ENCODE peak calls at places on chromosomes 11 and 22, in ten cellular contexts. B is SK-MEL-5; U is stimulated activated CD8-positive, alpha-beta memory T cell treated with anti-CD3 and anti-CD28 coated beads, Interleukin-12 subunit alpha, Interleukin-12 subunit beta, amount 100 ng/mL, for 1 hour; R is RWPE1; A is astrocyte of the spinal cord; Q is T1000; G is activated gamma-delta T cell treated with Interleukin-2 at 50 U/mL for 16 hours; Y is ascending aorta; L is NCI-H1105 treated with DMSO at 0.1 percent for 48 hours; V is T-cell. P is an unnamed sample.

GRCh38 chr11:110000045-110000502 is 93.1 kb upstream of the ZC3H12C start:
- DNase-seq in Y (no peak), B (peak), V (no peak), Q (no peak), R (peak), L (no peak), A (peak), G (no peak), U (no peak), P (peak)

GRCh38 chr11:95937358-95937757 is 13.5 kb upstream of the MTMR2 start:
- DNase-seq in A (no peak), G (no peak), V (no peak), L (no peak), R (no peak), Q (no peak), U (no peak), B (no peak), Y (no peak), P (no peak)

GRCh38 chr22:45896961-45897538 is 79.9 kb downstream of the WNT7B start:
- DNase-seq in Y (no peak), V (no peak), U (no peak), B (no peak), G (no peak), L (no peak), R (no peak), Q (no peak), A (no peak), P (no peak)

GRCh38 chr11:65592840-65593517 is 2.6 kb downstream of the KCNK7 start:
- DNase-seq in A (no peak), R (no peak), V (no peak), Y (no peak), L (peak), G (no peak), B (no peak), U (no peak), Q (no peak), P (no peak)

GRCh38 chr11:17991799-17992433 is 20.9 kb downstream of the SERGEF start:
- DNase-seq in Q (no peak), G (peak), Y (no peak), U (no peak), A (peak), R (peak), V (peak), B (peak), L (peak), P (no peak)

GRCh38 chr11:12693485-12694181 is 19.4 kb downstream of the TEAD1 start:
- DNase-seq in Y (no peak), R (peak), G (no peak), A (peak), Q (peak), B (peak), L (peak), U (no peak), V (no peak), P (peak)

GRCh38 chr11:10309163-10310093 is 4.6 kb downstream of the ADM start:
- DNase-seq in G (no peak), A (peak), U (no peak), V (no peak), Q (peak), L (peak), Y (no peak), R (peak), B (peak), P (peak)

GRCh38 chr11:88378422-88379066 is 41.0 kb upstream of the CTSC start:
- DNase-seq in A (no peak), Y (no peak), Q (no peak), G (no peak), V (no peak), B (no peak), U (no peak), R (no peak), L (no peak), P (no peak)

GRCh38 chr11:30741039-30741550 is 154.9 kb upstream of the MPPED2 start:
- DNase-seq in Y (no peak), U (no peak), B (no peak), R (no peak), G (no peak), L (no peak), A (no peak), V (no peak), Q (peak), P (no peak)

GRCh38 chr11:71252434-71252781 is at the start of gene SHANK2:
- DNase-seq in G (no peak), B (no peak), Y (no peak), Q (no peak), L (no peak), V (no peak), A (no peak), R (peak), U (no peak), P (no peak)

GRCh38 chr11:61712301-61712700 is 32.1 kb downstream of the DAGLA start:
- DNase-seq in Q (no peak), U (no peak), B (no peak), R (no peak), A (no peak), G (no peak), V (no peak), L (no peak), Y (no peak), P (no peak)

GRCh38 chr11:69801513-69802335 is 17.5 kb downstream of the FGF3 start:
- DNase-seq in G (peak), Q (no peak), B (peak), V (no peak), Y (no peak), R (no peak), L (peak), U (peak), A (no peak), P (no peak)

GRCh38 chr11:70064011-70064725 is 13.9 kb upstream of the ANO1 start:
- DNase-seq in B (no peak), G (no peak), Q (no peak), Y (no peak), U (no peak), R (no peak), V (no peak), A (no peak), L (no peak), P (no peak)

GRCh38 chr11:87007938-87008337 is 29.8 kb upstream of the TMEM135 start:
- DNase-seq in A (peak), G (no peak), R (no peak), L (no peak), Q (no peak), Y (no peak), B (no peak), U (no peak), V (no peak), P (no peak)

GRCh38 chr22:41401781-41402648 is 20.3 kb downstream of the TEF start:
- DNase-seq in V (no peak), Q (peak), U (no peak), G (no peak), B (peak), R (peak), Y (no peak), L (peak), A (peak), P (peak)

GRCh38 chr22:31127181-31127772 is 4.5 kb downstream of the INPP5J start:
- DNase-seq in R (no peak), L (no peak), V (no peak), B (no peak), A (no peak), Q (no peak), Y (no peak), U (no peak), G (no peak), P (no peak)

GRCh38 chr11:8689726-8690255 is 7.2 kb downstream of the RPL27A start:
- DNase-seq in V (no peak), L (no peak), U (no peak), B (no peak), A (no peak), R (no peak), Y (no peak), G (no peak), Q (no peak), P (no peak)

GRCh38 chr22:24957043-24957442 is 4.5 kb downstream of the KIAA1671 start:
- DNase-seq in Q (no peak), Y (no peak), A (no peak), U (no peak), G (no peak), V (no peak), R (no peak), B (no peak), L (no peak), P (no peak)

GRCh38 chr11:13952668-13953067 is 9.9 kb upstream of the SPON1 start:
- DNase-seq in V (no peak), U (no peak), L (no peak), G (no peak), R (no peak), Y (no peak), Q (no peak), B (no peak), A (no peak), P (no peak)